ENCODE peak calls at places on chromosomes 4 and X, in six cellular contexts. C is stimulated activated CD4-positive, alpha-beta T cell treated with anti-CD3 and anti-CD28 coated beads, Interleukin-1b, Interleukin-23, amount 100 ng/mL, for 1 hour; I is Jurkat, Clone E6-1; X is MV-4-11; A is IMR-90; N is stimulated activated CD8-positive, alpha-beta memory T cell treated with anti-CD3 and anti-CD28 coated beads, Interleukin-2, amount 100 ng/mL, for 48 hours. K is an unnamed sample.

GRCh38 chr4:65437102-65437501 is 233.2 kb downstream of the EPHA5 start:
- DNase-seq in A (no peak), X (no peak), N (no peak), I (no peak), C (no peak), K (no peak)

GRCh38 chr4:124025423-124025822 is 628.8 kb downstream of the SPRY1 start:
- DNase-seq in C (no peak), A (no peak), I (no peak), X (no peak), N (no peak), K (no peak)

GRCh38 chr4:84944952-84945351 is 21.5 kb downstream of the WDFY3 start:
- DNase-seq in A (peak; percentile 31), C (no peak), X (peak; percentile 28), N (no peak), I (no peak), K (no peak)

GRCh38 chrX:41692162-41692749 is 3.5 kb downstream of the GPR34 start:
- DNase-seq in C (no peak), A (peak; percentile 11), I (no peak), N (no peak), X (peak; percentile 6), K (no peak)

GRCh38 chr4:7857993-7858392 is 81.7 kb downstream of the AFAP1 start:
- DNase-seq in C (no peak), N (no peak), I (no peak), X (no peak), A (no peak), K (no peak)

GRCh38 chr4:76977731-76978350 is 28.3 kb downstream of the SEPTIN11 start:
- DNase-seq in N (no peak), A (peak; percentile 87), C (no peak), X (peak; percentile 8), I (peak; percentile 64), K (no peak)

GRCh38 chr4:161581262-161581661 is 582.5 kb downstream of the FSTL5 start:
- DNase-seq in I (no peak), C (no peak), X (peak; percentile 93), N (no peak), A (no peak), K (no peak)

GRCh38 chr4:148868207-148868606 is 426.0 kb upstream of the NR3C2 start:
- DNase-seq in X (no peak), N (no peak), C (no peak), A (no peak), I (no peak), K (no peak)

GRCh38 chr4:122576261-122577188 is 44.3 kb downstream of the IL21 start:
- DNase-seq in X (peak; percentile 36), C (no peak), I (peak; percentile 71), A (peak; percentile 58), N (no peak), K (no peak)

GRCh38 chrX:2134782-2135181 is 366.0 kb downstream of the DHRSX start:
- DNase-seq in X (no peak), C (no peak), N (no peak), I (no peak), A (no peak), K (no peak)

GRCh38 chr4:13765535-13765934 is 138.0 kb upstream of the BOD1L1 start:
- DNase-seq in N (no peak), I (no peak), A (peak; percentile 6), X (no peak), C (no peak), K (no peak)

GRCh38 chr4:126268106-126268505 is 953.4 kb downstream of the FAT4 start:
- DNase-seq in I (no peak), N (no peak), C (no peak), A (peak; percentile 73), X (no peak), K (no peak)

GRCh38 chr4:28073860-28074555 is 1213.4 kb downstream of the STIM2 start:
- DNase-seq in N (no peak), I (no peak), A (no peak), X (no peak), C (no peak), K (no peak)

K was measured in GM12892.